ENCODE peak calls at places on chromosomes 7 and 10, in six cellular contexts. One of them, this sample, is unnamed.

GRCh38 chr10:68795886-68796532 is 31.3 kb upstream of the STOX1 start:
- DNase-seq in adrenal gland: no peak
- DNase-seq in mammary epithelial cell: peak; percentile 50
- DNase-seq in endodermal cell: no peak
- DNase-seq in psoas muscle: no peak
- DNase-seq in AG04450: no peak
- DNase-seq in this sample: no peak

GRCh38 chr10:78686444-78687060 is 382.2 kb upstream of the ZMIZ1 start:
- DNase-seq in adrenal gland: no peak
- DNase-seq in mammary epithelial cell: no peak
- DNase-seq in endodermal cell: peak; percentile 36
- DNase-seq in psoas muscle: no peak
- DNase-seq in AG04450: no peak
- DNase-seq in this sample: no peak

GRCh38 chr10:117699436-117700075 is 157.0 kb downstream of the EMX2 start:
- DNase-seq in adrenal gland: no peak
- DNase-seq in mammary epithelial cell: peak; percentile 64
- DNase-seq in endodermal cell: no peak
- DNase-seq in psoas muscle: no peak
- DNase-seq in AG04450: no peak
- DNase-seq in this sample: peak; percentile 14

GRCh38 chr7:108146070-108146842 is 16.1 kb upstream of the LAMB4 start:
- DNase-seq in adrenal gland: peak; percentile 54
- DNase-seq in mammary epithelial cell: peak; percentile 54
- DNase-seq in endodermal cell: peak; percentile 88
- DNase-seq in psoas muscle: peak; percentile 33
- DNase-seq in AG04450: peak; percentile 80
- DNase-seq in this sample: peak; percentile 39

GRCh38 chr10:77744249-77744648 is 106.6 kb upstream of the KCNMA1 start:
- DNase-seq in adrenal gland: no peak
- DNase-seq in mammary epithelial cell: peak; percentile 73
- DNase-seq in endodermal cell: no peak
- DNase-seq in psoas muscle: no peak
- DNase-seq in AG04450: no peak
- DNase-seq in this sample: no peak

GRCh38 chr7:35508623-35509400 is 186.1 kb downstream of the HERPUD2 start:
- DNase-seq in adrenal gland: no peak
- DNase-seq in mammary epithelial cell: no peak
- DNase-seq in endodermal cell: no peak
- DNase-seq in psoas muscle: no peak
- DNase-seq in AG04450: no peak
- DNase-seq in this sample: no peak

GRCh38 chr10:111018021-111018420 is 58.8 kb upstream of the ADRA2A start:
- DNase-seq in adrenal gland: no peak
- DNase-seq in mammary epithelial cell: no peak
- DNase-seq in endodermal cell: no peak
- DNase-seq in psoas muscle: no peak
- DNase-seq in AG04450: no peak
- DNase-seq in this sample: no peak

GRCh38 chr10:69362471-69362954 is 54.2 kb downstream of the TACR2 start:
- DNase-seq in adrenal gland: peak; percentile 67
- DNase-seq in mammary epithelial cell: no peak
- DNase-seq in endodermal cell: no peak
- DNase-seq in psoas muscle: peak; percentile 81
- DNase-seq in AG04450: peak; percentile 45
- DNase-seq in this sample: no peak

GRCh38 chr7:105935250-105935649 is 27.8 kb upstream of the CDHR3 start:
- DNase-seq in adrenal gland: no peak
- DNase-seq in mammary epithelial cell: no peak
- DNase-seq in endodermal cell: no peak
- DNase-seq in psoas muscle: no peak
- DNase-seq in AG04450: no peak
- DNase-seq in this sample: no peak

GRCh38 chr10:14378387-14378960 is 47.8 kb upstream of the FRMD4A start:
- DNase-seq in adrenal gland: no peak
- DNase-seq in mammary epithelial cell: no peak
- DNase-seq in endodermal cell: no peak
- DNase-seq in psoas muscle: no peak
- DNase-seq in AG04450: no peak
- DNase-seq in this sample: no peak

GRCh38 chr10:87659571-87660483 is at the start of gene PAPSS2:
- DNase-seq in adrenal gland: peak; percentile 81
- DNase-seq in mammary epithelial cell: peak; percentile 46
- DNase-seq in endodermal cell: peak; percentile 86
- DNase-seq in psoas muscle: peak; percentile 56
- DNase-seq in AG04450: no peak
- DNase-seq in this sample: no peak

GRCh38 chr10:22854935-22855421 is 72.9 kb upstream of the ARMC3 start:
- DNase-seq in adrenal gland: no peak
- DNase-seq in mammary epithelial cell: no peak
- DNase-seq in endodermal cell: no peak
- DNase-seq in psoas muscle: no peak
- DNase-seq in AG04450: no peak
- DNase-seq in this sample: no peak

GRCh38 chr10:47240173-47240572 is 59.8 kb upstream of the GDF10 start:
- DNase-seq in adrenal gland: no peak
- DNase-seq in mammary epithelial cell: no peak
- DNase-seq in endodermal cell: peak; percentile 67
- DNase-seq in psoas muscle: no peak
- DNase-seq in AG04450: no peak
- DNase-seq in this sample: no peak

GRCh38 chr10:120818301-120818700 is 32.9 kb upstream of the WDR11 start:
- DNase-seq in adrenal gland: no peak
- DNase-seq in mammary epithelial cell: no peak
- DNase-seq in endodermal cell: peak; percentile 71
- DNase-seq in psoas muscle: no peak
- DNase-seq in AG04450: no peak
- DNase-seq in this sample: no peak

GRCh38 chr7:141430426-141431142 is 120.6 kb upstream of the AGK start:
- DNase-seq in adrenal gland: no peak
- DNase-seq in mammary epithelial cell: no peak
- DNase-seq in endodermal cell: peak; percentile 77
- DNase-seq in psoas muscle: no peak
- DNase-seq in AG04450: no peak
- DNase-seq in this sample: no peak

GRCh38 chr10:34327184-34327583 is 487.9 kb downstream of the PARD3 start:
- DNase-seq in adrenal gland: no peak
- DNase-seq in mammary epithelial cell: no peak
- DNase-seq in endodermal cell: no peak
- DNase-seq in psoas muscle: no peak
- DNase-seq in AG04450: no peak
- DNase-seq in this sample: no peak

GRCh38 chr7:80218723-80219122 is 84.1 kb downstream of the GNAI1 start:
- DNase-seq in adrenal gland: peak; percentile 59
- DNase-seq in mammary epithelial cell: peak; percentile 94
- DNase-seq in endodermal cell: no peak
- DNase-seq in psoas muscle: no peak
- DNase-seq in AG04450: peak; percentile 45
- DNase-seq in this sample: peak; percentile 56

GRCh38 chr7:128937647-128938523 is at the start of gene IRF5:
- DNase-seq in adrenal gland: peak; percentile 55
- DNase-seq in mammary epithelial cell: peak; percentile 64
- DNase-seq in endodermal cell: peak; percentile 81
- DNase-seq in psoas muscle: peak; percentile 50
- DNase-seq in AG04450: no peak
- DNase-seq in this sample: no peak

GRCh38 chr7:87369216-87369615 is 23.8 kb downstream of the CROT start:
- DNase-seq in adrenal gland: no peak
- DNase-seq in mammary epithelial cell: no peak
- DNase-seq in endodermal cell: no peak
- DNase-seq in psoas muscle: no peak
- DNase-seq in AG04450: no peak
- DNase-seq in this sample: no peak

GRCh38 chr7:46233585-46234329 is 312.7 kb upstream of the IGFBP3 start:
- DNase-seq in adrenal gland: no peak
- DNase-seq in mammary epithelial cell: no peak
- DNase-seq in endodermal cell: no peak
- DNase-seq in psoas muscle: no peak
- DNase-seq in AG04450: no peak
- DNase-seq in this sample: no peak

GRCh38 chr7:48424731-48425130 is 253.5 kb downstream of the ABCA13 start:
- DNase-seq in adrenal gland: no peak
- DNase-seq in mammary epithelial cell: peak; percentile 48
- DNase-seq in endodermal cell: peak; percentile 64
- DNase-seq in psoas muscle: no peak
- DNase-seq in AG04450: no peak
- DNase-seq in this sample: no peak
- TF ChIP-seq CTCF in adrenal gland: peak; percentile 38
- TF ChIP-seq CTCF in mammary epithelial cell: peak; percentile 94
- TF ChIP-seq CTCF in endodermal cell: peak; percentile 82
- TF ChIP-seq CTCF in psoas muscle: no peak
- TF ChIP-seq CTCF in AG04450: peak; percentile 33
- TF ChIP-seq CTCF in this sample: peak; percentile 64

GRCh38 chr10:26689394-26689793 is 8.1 kb upstream of the PDSS1 start:
- DNase-seq in adrenal gland: no peak
- DNase-seq in mammary epithelial cell: no peak
- DNase-seq in endodermal cell: no peak
- DNase-seq in psoas muscle: no peak
- DNase-seq in AG04450: no peak
- DNase-seq in this sample: no peak
- H3K27me3 ChIP-seq in adrenal gland: no peaks in the 10 kb centered on the region
- H3K27me3 ChIP-seq in mammary epithelial cell: no peaks in the 10 kb centered on the region
- H3K27me3 ChIP-seq in endodermal cell: no peaks in the 10 kb centered on the region
- H3K27me3 ChIP-seq in psoas muscle: no peaks in the 10 kb centered on the region
- H3K27me3 ChIP-seq in AG04450: no peaks in the 10 kb centered on the region
- H3K27me3 ChIP-seq in this sample: no peaks in the 10 kb centered on the region

GRCh38 chr7:95245828-95246227 is 78.5 kb downstream of the PON1 start:
- DNase-seq in adrenal gland: no peak
- DNase-seq in mammary epithelial cell: no peak
- DNase-seq in endodermal cell: peak; percentile 56
- DNase-seq in psoas muscle: no peak
- DNase-seq in AG04450: no peak
- DNase-seq in this sample: no peak

GRCh38 chr7:95244616-95245015 is 79.7 kb downstream of the PON1 start:
- DNase-seq in adrenal gland: no peak
- DNase-seq in mammary epithelial cell: no peak
- DNase-seq in endodermal cell: no peak
- DNase-seq in psoas muscle: no peak
- DNase-seq in AG04450: no peak
- DNase-seq in this sample: no peak

GRCh38 chr7:95250591-95250990 is 73.7 kb downstream of the PON1 start:
- DNase-seq in adrenal gland: no peak
- DNase-seq in mammary epithelial cell: no peak
- DNase-seq in endodermal cell: no peak
- DNase-seq in psoas muscle: no peak
- DNase-seq in AG04450: no peak
- DNase-seq in this sample: no peak

GRCh38 chr7:95251966-95252365 is 72.4 kb downstream of the PON1 start:
- DNase-seq in adrenal gland: no peak
- DNase-seq in mammary epithelial cell: no peak
- DNase-seq in endodermal cell: no peak
- DNase-seq in psoas muscle: no peak
- DNase-seq in AG04450: no peak
- DNase-seq in this sample: no peak

DNA sequence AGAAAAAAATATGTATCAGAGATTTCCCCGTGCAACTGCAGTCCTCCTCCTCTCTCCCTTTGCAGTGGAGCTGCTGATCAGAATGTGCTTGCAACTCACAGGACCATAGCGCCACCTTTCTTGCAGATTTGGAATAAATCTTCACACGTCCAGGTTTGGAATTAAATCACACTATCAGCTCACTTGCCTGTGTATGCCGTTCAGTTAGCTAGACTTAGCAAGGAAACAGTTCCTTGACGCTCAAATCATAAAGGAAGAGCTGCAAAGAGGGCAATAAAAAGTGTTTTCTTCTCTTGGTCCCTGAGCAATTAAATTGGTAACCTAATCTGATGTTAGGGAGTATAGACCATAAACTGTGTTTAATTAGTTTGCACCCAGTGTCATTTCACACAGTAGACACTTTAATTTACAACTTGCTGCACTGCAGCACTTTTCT is 77.4 kb downstream of the PON1 start:
- DNase-seq in adrenal gland: peak; percentile 66
- DNase-seq in mammary epithelial cell: peak; percentile 48
- DNase-seq in endodermal cell: peak; percentile 81
- DNase-seq in psoas muscle: no peak
- DNase-seq in AG04450: peak; percentile 18
- DNase-seq in this sample: peak; percentile 45
- TF ChIP-seq CTCF in adrenal gland: peak; percentile 79
- TF ChIP-seq CTCF in mammary epithelial cell: peak; percentile 77
- TF ChIP-seq CTCF in endodermal cell: peak; percentile 86
- TF ChIP-seq CTCF in psoas muscle: peak; percentile 62
- TF ChIP-seq CTCF in AG04450: peak; percentile 57
- TF ChIP-seq CTCF in this sample: peak; percentile 73

DNA sequence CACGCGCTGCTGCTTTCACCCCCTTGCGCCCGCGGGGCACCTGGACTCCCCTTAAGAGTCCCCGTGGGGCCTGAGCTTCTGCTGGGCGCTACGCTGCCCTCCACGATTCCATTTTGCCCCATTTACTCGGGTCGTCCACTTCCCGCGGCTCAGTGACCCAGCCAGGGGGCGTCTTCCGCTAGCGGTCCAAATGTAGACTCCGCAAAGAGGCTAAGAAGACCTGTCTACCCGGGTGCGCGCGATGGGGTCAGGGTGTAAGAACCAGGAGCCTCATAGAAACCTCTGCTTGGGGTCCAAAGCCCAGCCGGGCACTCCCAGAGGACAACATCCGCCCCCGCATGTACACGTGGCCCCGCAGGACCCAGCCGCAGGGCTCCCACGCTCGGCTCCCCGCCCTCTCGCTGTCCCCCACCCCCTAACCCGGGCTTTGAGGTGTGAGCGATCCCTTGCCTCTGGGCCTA is 5.2 kb upstream of the HMX2 start:
- DNase-seq in adrenal gland: no peak
- DNase-seq in mammary epithelial cell: no peak
- DNase-seq in endodermal cell: peak; percentile 70
- DNase-seq in psoas muscle: no peak
- DNase-seq in AG04450: no peak
- DNase-seq in this sample: no peak
- H3K27me3 ChIP-seq in adrenal gland: peaks cover 98% of the 10 kb centered on the region
- H3K27me3 ChIP-seq in mammary epithelial cell: peaks cover 93% of the 10 kb centered on the region
- H3K27me3 ChIP-seq in endodermal cell: peaks cover 100% of the 10 kb centered on the region
- H3K27me3 ChIP-seq in psoas muscle: peaks cover 100% of the 10 kb centered on the region
- H3K27me3 ChIP-seq in AG04450: peaks cover 100% of the 10 kb centered on the region
- H3K27me3 ChIP-seq in this sample: peaks cover 97% of the 10 kb centered on the region